ENCODE peak calls at places on chromosome 5, in seven cellular contexts. One of them, this sample, is unnamed.

GRCh38 chr5:140038373-140038957 is 4.6 kb downstream of the NRG2 start:
- DNase-seq in T1000: no peak
- DNase-seq in NCI-H187 treated with DMSO at 0.1 percent for 48 hours: no peak
- DNase-seq in cardiac muscle cell: peak
- DNase-seq in HCEC 1CT: no peak
- DNase-seq in fibroblast of the aortic adventitia: peak
- DNase-seq in activated T-cell treated with anti-CD3 and anti-CD28 coated beads for 1 hour: no peak
- DNase-seq in this sample: no peak

GRCh38 chr5:51384281-51384840 is 1.1 kb downstream of the ISL1 start:
- DNase-seq in T1000: no peak
- DNase-seq in NCI-H187 treated with DMSO at 0.1 percent for 48 hours: no peak
- DNase-seq in cardiac muscle cell: no peak
- DNase-seq in HCEC 1CT: peak
- DNase-seq in fibroblast of the aortic adventitia: peak
- DNase-seq in activated T-cell treated with anti-CD3 and anti-CD28 coated beads for 1 hour: no peak
- DNase-seq in this sample: no peak

GRCh38 chr5:77957-78804 is 13.8 kb upstream of the PLEKHG4B start:
- DNase-seq in T1000: no peak
- DNase-seq in NCI-H187 treated with DMSO at 0.1 percent for 48 hours: no peak
- DNase-seq in cardiac muscle cell: peak
- DNase-seq in HCEC 1CT: peak
- DNase-seq in fibroblast of the aortic adventitia: no peak
- DNase-seq in activated T-cell treated with anti-CD3 and anti-CD28 coated beads for 1 hour: no peak
- DNase-seq in this sample: no peak

GRCh38 chr5:74767579-74767913 is 497 bp downstream of the NSA2 start:
- DNase-seq in T1000: no peak
- DNase-seq in NCI-H187 treated with DMSO at 0.1 percent for 48 hours: no peak
- DNase-seq in cardiac muscle cell: peak
- DNase-seq in HCEC 1CT: peak
- DNase-seq in fibroblast of the aortic adventitia: peak
- DNase-seq in activated T-cell treated with anti-CD3 and anti-CD28 coated beads for 1 hour: no peak
- DNase-seq in this sample: no peak

GRCh38 chr5:153573326-153574033 is 83.0 kb downstream of the GRIA1 start:
- DNase-seq in T1000: no peak
- DNase-seq in NCI-H187 treated with DMSO at 0.1 percent for 48 hours: no peak
- DNase-seq in cardiac muscle cell: no peak
- DNase-seq in HCEC 1CT: peak
- DNase-seq in fibroblast of the aortic adventitia: no peak
- DNase-seq in activated T-cell treated with anti-CD3 and anti-CD28 coated beads for 1 hour: no peak
- DNase-seq in this sample: no peak

GRCh38 chr5:75465480-75465879 is 45.9 kb downstream of the CERT1 start:
- DNase-seq in T1000: no peak
- DNase-seq in NCI-H187 treated with DMSO at 0.1 percent for 48 hours: no peak
- DNase-seq in cardiac muscle cell: peak
- DNase-seq in HCEC 1CT: no peak
- DNase-seq in fibroblast of the aortic adventitia: peak
- DNase-seq in activated T-cell treated with anti-CD3 and anti-CD28 coated beads for 1 hour: no peak
- DNase-seq in this sample: no peak

GRCh38 chr5:176894298-176894697 is 4.8 kb downstream of the HK3 start:
- DNase-seq in T1000: no peak
- DNase-seq in NCI-H187 treated with DMSO at 0.1 percent for 48 hours: no peak
- DNase-seq in cardiac muscle cell: no peak
- DNase-seq in HCEC 1CT: no peak
- DNase-seq in fibroblast of the aortic adventitia: no peak
- DNase-seq in activated T-cell treated with anti-CD3 and anti-CD28 coated beads for 1 hour: no peak
- DNase-seq in this sample: no peak

GRCh38 chr5:35365756-35366155 is 135.5 kb upstream of the PRLR start:
- DNase-seq in T1000: no peak
- DNase-seq in NCI-H187 treated with DMSO at 0.1 percent for 48 hours: no peak
- DNase-seq in cardiac muscle cell: no peak
- DNase-seq in HCEC 1CT: no peak
- DNase-seq in fibroblast of the aortic adventitia: no peak
- DNase-seq in activated T-cell treated with anti-CD3 and anti-CD28 coated beads for 1 hour: no peak
- DNase-seq in this sample: no peak

GRCh38 chr5:71891406-71891805 is 172.3 kb downstream of the CARTPT start:
- DNase-seq in T1000: no peak
- DNase-seq in NCI-H187 treated with DMSO at 0.1 percent for 48 hours: no peak
- DNase-seq in cardiac muscle cell: no peak
- DNase-seq in HCEC 1CT: no peak
- DNase-seq in fibroblast of the aortic adventitia: no peak
- DNase-seq in activated T-cell treated with anti-CD3 and anti-CD28 coated beads for 1 hour: no peak
- DNase-seq in this sample: no peak

This sample was measured in NCI-H2107.